ENCODE peak calls at places on chromosomes 13 and 19, in four cellular contexts. W, J, U and L are unnamed samples.

GRCh38 chr13:50592412-50593145 is 250.9 kb downstream of the DLEU7 start:
- DNase-seq in W (no peak), U (no peak), J (no peak), L (no peak)

GRCh38 chr13:40668335-40668734 is 1.9 kb upstream of the FOXO1 start:
- DNase-seq in U (peak; percentile 27), W (no peak), J (peak; percentile 89), L (no peak)

GRCh38 chr13:71417205-71417604 is 449.8 kb downstream of the DACH1 start:
- DNase-seq in J (no peak), W (no peak), U (no peak), L (no peak)

GRCh38 chr19:6092329-6093286 is 17.7 kb downstream of the RFX2 start:
- DNase-seq in U (no peak), J (no peak), W (no peak), L (peak; percentile 88)

GRCh38 chr19:35528218-35529038 is at the start of gene SBSN:
- DNase-seq in W (no peak), U (no peak), J (no peak), L (no peak)

GRCh38 chr19:18865973-18866799 is 29.8 kb downstream of the CERS1 start:
- DNase-seq in J (peak; percentile 91), W (peak; percentile 6), U (peak; percentile 57), L (no peak)

GRCh38 chr19:41426952-41427646 is at the start of gene B3GNT8:
- DNase-seq in J (peak; percentile 40), W (no peak), U (peak; percentile 51), L (peak; percentile 71)

GRCh38 chr19:30167206-30167903 is 204.8 kb upstream of the ZNF536 start:
- DNase-seq in W (no peak), J (no peak), U (no peak), L (no peak)

GRCh38 chr19:10167459-10167858 is 27.3 kb downstream of the DNMT1 start:
- DNase-seq in J (no peak), U (no peak), W (no peak), L (no peak)

GRCh38 chr19:45217193-45217956 is 27.8 kb downstream of the EXOC3L2 start:
- DNase-seq in J (no peak), U (no peak), W (no peak), L (no peak)

GRCh38 chr13:89695343-89696257 is 1651.9 kb upstream of the MIR17HG start:
- DNase-seq in W (no peak), U (no peak), J (peak; percentile 93), L (no peak)

GRCh38 chr19:29503140-29503758 is 22.5 kb upstream of the VSTM2B start:
- DNase-seq in J (no peak), W (no peak), U (no peak), L (no peak)

GRCh38 chr19:42030605-42031004 is 36.6 kb upstream of the ATP1A3 start:
- DNase-seq in W (no peak), J (no peak), U (no peak), L (no peak)

GRCh38 chr13:110137677-110138008 is 169.3 kb downstream of the COL4A1 start:
- DNase-seq in W (no peak), J (peak; percentile 73), U (peak; percentile 24), L (peak; percentile 23)

GRCh38 chr13:48304132-48304876 is 753 bp downstream of the RB1 start:
- DNase-seq in J (peak; percentile 94), U (peak; percentile 41), W (no peak), L (no peak)

GRCh38 chr13:94325660-94326059 is 153.8 kb downstream of the DCT start:
- DNase-seq in W (no peak), J (no peak), U (no peak), L (no peak)

GRCh38 chr13:54879036-54879435 is 1850.4 kb downstream of the OLFM4 start:
- DNase-seq in W (no peak), U (no peak), J (no peak), L (no peak)

GRCh38 chr19:44993926-44994537 is 7.2 kb upstream of the RELB start:
- DNase-seq in W (no peak), U (no peak), J (no peak), L (no peak)

GRCh38 chr19:9622531-9622930 is 1.5 kb upstream of the ZNF561 start:
- DNase-seq in U (no peak), W (no peak), J (no peak), L (no peak)

GRCh38 chr19:30061557-30062330 is 119.7 kb downstream of the URI1 start:
- DNase-seq in W (no peak), U (no peak), J (no peak), L (no peak)

GRCh38 chr19:41376241-41376997 is at the start of gene TMEM91:
- DNase-seq in U (no peak), W (no peak), J (no peak), L (peak; percentile 11)

GRCh38 chr13:32228330-32229041 is 86.7 kb downstream of the ZAR1L start:
- DNase-seq in U (no peak), W (no peak), J (no peak), L (no peak)

GRCh38 chr19:10508707-10509106 is 5.6 kb upstream of the KEAP1 start:
- DNase-seq in W (no peak), J (no peak), U (no peak), L (no peak)

GRCh38 chr13:40388617-40389016 is 277.8 kb downstream of the FOXO1 start:
- DNase-seq in J (peak; percentile 88), W (peak; percentile 75), U (peak; percentile 91), L (no peak)

GRCh38 chr13:101624210-101624922 is 171.9 kb downstream of the ITGBL1 start:
- DNase-seq in U (no peak), W (no peak), J (no peak), L (peak; percentile 42)

GRCh38 chr13:99122171-99122570 is 78.5 kb upstream of the UBAC2 start:
- DNase-seq in W (no peak), U (no peak), J (no peak), L (no peak)

GRCh38 chr13:95924389-95924994 is 128.7 kb downstream of the UGGT2 start:
- DNase-seq in J (no peak), W (no peak), U (no peak), L (no peak)

GRCh38 chr19:18339703-18340102 is 695 bp upstream of the PGPEP1 start:
- DNase-seq in J (no peak), U (no peak), W (no peak), L (no peak)

GRCh38 chr19:54464624-54465266 is 1.2 kb upstream of the LENG9 start:
- DNase-seq in J (peak; percentile 96), W (no peak), U (peak; percentile 84), L (peak; percentile 58)

GRCh38 chr19:51359294-51359693 is 6.9 kb downstream of the ETFB start:
- DNase-seq in U (no peak), J (peak; percentile 42), W (no peak), L (no peak)

GRCh38 chr13:102729560-102730275 is 34.9 kb upstream of the METTL21C start:
- DNase-seq in U (no peak), W (no peak), J (no peak), L (peak; percentile 8)